ENCODE peak calls at places on chromosomes 6 and 20, in ten cellular contexts. M is adrenal gland, F is Peyer's patch, A is esophagus squamous epithelium, N is breast epithelium, D is A549, E is tibial nerve, J is transverse colon, T is spleen, C is stomach. S is an unnamed sample. For H3K4me1, the result is how much of the 10 kb centered on the place peaks cover.

GRCh38 chr6:13614126-13614925 is 809 bp upstream of the NOL7 start:
- DNase-seq in D (no peak), C (peak), N (peak), F (peak), A (no peak), E (no peak), M (peak), J (peak), T (peak), S (peak)

GRCh38 chr6:93468291-93468690 is 48.9 kb upstream of the EPHA7 start:
- DNase-seq in N (no peak), C (no peak), F (no peak), J (no peak), A (no peak), M (no peak), T (no peak), D (no peak), E (no peak), S (no peak)

GRCh38 chr6:165660881-165661415 is 2.1 kb downstream of the PDE10A start:
- DNase-seq in J (no peak), C (no peak), D (no peak), N (no peak), M (no peak), F (no peak), E (no peak), A (no peak), T (no peak), S (no peak)

GRCh38 chr20:55500130-55500529 is 505.2 kb downstream of the CBLN4 start:
- DNase-seq in D (no peak), C (no peak), N (no peak), A (no peak), E (no peak), T (no peak), J (peak), F (no peak), M (no peak), S (no peak)

GRCh38 chr20:32793059-32793458 is 26.7 kb upstream of the MAPRE1 start:
- DNase-seq in F (no peak), T (no peak), D (no peak), J (no peak), N (no peak), A (no peak), M (no peak), E (no peak), C (no peak), S (no peak)

GRCh38 chr20:20138301-20139064 is 86.2 kb downstream of the CFAP61 start:
- DNase-seq in J (no peak), M (no peak), A (no peak), F (no peak), C (no peak), D (no peak), E (no peak), T (no peak), N (no peak), S (no peak)

GRCh38 chr6:151027936-151028838 is 162.7 kb downstream of the MTHFD1L start:
- DNase-seq in F (no peak), A (no peak), T (no peak), D (no peak), M (no peak), N (no peak), J (no peak), E (no peak), C (no peak), S (peak)

GRCh38 chr6:90294614-90294988 is 2.0 kb downstream of the BACH2 start:
- DNase-seq in F (no peak), C (no peak), E (no peak), N (no peak), T (peak), D (no peak), M (no peak), J (no peak), A (no peak), S (no peak)

GRCh38 chr6:125073071-125073470 is 80.5 kb upstream of the TPD52L1 start:
- DNase-seq in T (no peak), N (no peak), M (no peak), J (no peak), F (no peak), C (no peak), A (no peak), E (no peak), D (no peak), S (no peak)

GRCh38 chr20:36468149-36469000 is 72.9 kb upstream of the MYL9 start:
- DNase-seq in E (no peak), M (no peak), A (no peak), J (no peak), T (no peak), C (peak), F (no peak), N (no peak), D (peak), S (no peak)

GRCh38 chr6:37155394-37156312 is 14.3 kb upstream of the PIM1 start:
- DNase-seq in F (no peak), A (no peak), M (no peak), E (no peak), D (no peak), J (peak), C (peak), N (no peak), T (peak), S (no peak)

GRCh38 chr6:9224539-9224938 is 789.2 kb upstream of the SLC35B3 start:
- DNase-seq in C (no peak), T (no peak), D (no peak), F (no peak), J (no peak), E (no peak), M (no peak), N (no peak), A (no peak), S (no peak)

GRCh38 chr6:101956961-101957360 is 563.5 kb downstream of the GRIK2 start:
- DNase-seq in A (no peak), J (no peak), D (no peak), C (no peak), F (no peak), N (no peak), E (no peak), M (no peak), T (no peak), S (no peak)

GRCh38 chr6:166420351-166420750 is 37.6 kb upstream of the MPC1 start:
- DNase-seq in N (no peak), C (no peak), F (no peak), D (peak), E (no peak), M (no peak), J (no peak), A (no peak), T (no peak), S (no peak)

GRCh38 chr6:154276810-154277577 is 79.6 kb downstream of the IPCEF1 start:
- DNase-seq in N (no peak), F (no peak), T (no peak), M (no peak), J (no peak), A (no peak), E (no peak), C (no peak), D (peak), S (no peak)

GRCh38 chr20:60050193-60050960 is 92.2 kb downstream of the CDH26 start:
- DNase-seq in A (no peak), J (peak), N (no peak), T (no peak), C (peak), F (no peak), M (no peak), E (no peak), D (peak), S (no peak)

GRCh38 chr6:67736816-67737215 is 898.3 kb upstream of the ADGRB3 start:
- DNase-seq in A (no peak), N (no peak), D (no peak), C (no peak), T (no peak), F (no peak), E (no peak), J (no peak), M (no peak), S (no peak)

GRCh38 chr20:48238326-48238725 is 453.0 kb upstream of the SULF2 start:
- DNase-seq in T (no peak), N (no peak), D (no peak), M (peak), A (no peak), E (no peak), J (no peak), F (no peak), C (no peak), S (peak)

GRCh38 chr20:2816030-2816582 is at the start of gene TMEM239:
- DNase-seq in A (no peak), C (no peak), D (no peak), F (no peak), T (no peak), J (no peak), E (no peak), N (no peak), M (no peak), S (no peak)

GRCh38 chr6:84709121-84709520 is 55.3 kb downstream of the TBX18 start:
- DNase-seq in F (no peak), T (no peak), E (no peak), J (no peak), M (no peak), D (no peak), A (no peak), C (no peak), N (no peak), S (no peak)

GRCh38 chr20:44714102-44714700 is 968 bp upstream of the CCN5 start:
- DNase-seq in A (no peak), J (no peak), D (no peak), T (no peak), F (peak), N (no peak), E (no peak), C (peak), M (no peak), S (no peak)

GRCh38 chr6:91476000-91476399 is 889.1 kb upstream of the MAP3K7 start:
- DNase-seq in M (peak), N (no peak), F (no peak), D (peak), C (no peak), T (no peak), E (no peak), J (peak), A (no peak), S (no peak)

GRCh38 chr6:38155576-38156204 is 336.2 kb downstream of the ZFAND3 start:
- DNase-seq in M (no peak), J (no peak), T (no peak), D (no peak), C (no peak), E (no peak), N (no peak), A (no peak), F (no peak), S (no peak)

GRCh38 chr6:44269921-44270525 is at the start of gene TMEM151B:
- DNase-seq in F (no peak), C (no peak), J (no peak), D (no peak), M (no peak), T (no peak), A (no peak), N (no peak), E (no peak), S (no peak)

GRCh38 chr6:169381988-169382387 is 128.3 kb upstream of the THBS2 start:
- DNase-seq in N (no peak), A (no peak), D (no peak), M (no peak), J (no peak), F (no peak), C (no peak), T (no peak), E (no peak), S (no peak)

GRCh38 chr6:158042245-158042798 is 60.7 kb downstream of the SYNJ2 start:
- DNase-seq in M (peak), J (no peak), T (no peak), F (no peak), C (peak), A (no peak), E (no peak), D (peak), N (no peak), S (no peak)

GRCh38 chr6:70666726-70667125 is 957 bp upstream of the SMAP1 start:
- DNase-seq in E (no peak), J (no peak), C (no peak), M (peak), A (no peak), N (no peak), F (no peak), T (no peak), D (no peak), S (no peak)

GRCh38 chr6:70668499-70668812 is 773 bp downstream of the SMAP1 start:
- DNase-seq in N (no peak), J (no peak), M (no peak), C (no peak), F (no peak), E (no peak), T (no peak), A (no peak), D (no peak), S (peak)

GRCh38 chr6:70669133-70669532 is 1.4 kb downstream of the SMAP1 start:
- DNase-seq in F (no peak), N (no peak), E (no peak), C (no peak), D (no peak), A (no peak), T (no peak), J (no peak), M (no peak), S (no peak)

GRCh38 chr6:70667256-70667710 is 400 bp upstream of the SMAP1 start:
- DNase-seq in A (no peak), E (no peak), T (no peak), C (no peak), M (no peak), D (no peak), F (no peak), N (no peak), J (no peak), S (no peak)

DNA sequence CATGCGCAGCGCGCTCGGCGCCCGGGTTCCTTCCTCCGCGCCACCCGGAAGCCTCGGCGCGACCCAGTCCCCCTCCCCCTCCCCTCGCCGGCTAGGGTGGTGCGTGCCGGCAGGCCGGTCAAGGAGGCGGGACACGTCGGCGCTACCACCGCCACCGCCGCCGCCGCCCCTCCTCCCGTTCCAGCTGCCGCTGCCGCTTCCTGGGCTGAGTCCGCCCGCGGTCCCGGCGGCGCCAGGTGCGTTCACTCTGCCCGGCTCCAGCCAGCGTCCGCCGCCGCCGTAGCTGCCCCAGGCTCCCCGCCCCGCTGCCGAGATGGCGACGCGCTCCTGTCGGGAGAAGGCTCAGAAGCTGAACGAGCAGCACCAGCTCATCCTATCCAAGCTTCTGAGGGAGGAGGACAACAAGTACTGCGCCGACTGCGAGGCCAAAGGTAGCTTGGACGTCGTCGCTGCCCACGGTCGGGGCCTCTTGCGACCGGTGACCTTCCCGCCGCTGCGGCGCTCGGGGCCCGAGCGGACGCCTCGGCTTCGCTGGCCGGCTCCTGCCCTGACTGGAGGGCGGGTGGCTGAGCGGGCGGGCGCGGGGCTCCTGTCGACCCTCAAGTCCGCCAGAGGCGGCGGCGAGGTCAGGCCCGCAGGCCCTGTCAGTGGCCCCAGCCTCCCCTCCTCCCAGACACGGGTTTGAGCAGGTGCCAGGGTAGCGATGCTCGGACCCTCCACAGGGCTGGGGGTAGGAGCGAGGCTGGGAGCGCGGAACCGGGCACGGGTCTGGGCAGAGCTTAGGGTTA is at the start of gene SMAP1:
- DNase-seq in D (peak), E (peak), C (peak), A (peak), T (peak), N (peak), J (peak), F (peak), M (peak), S (peak)
- TF ChIP-seq POLR2A in D (peak), E (peak), C (no peak), A (no peak), T (peak), N (no peak), J (peak), F (peak), M (peak), S (peak)

GRCh38 chr6:33748851-33749250 is 2.1 kb upstream of the IP6K3 start:
- DNase-seq in T (no peak), N (no peak), C (no peak), D (no peak), A (no peak), J (no peak), M (no peak), F (no peak), E (no peak), S (no peak)
- H3K4me1 ChIP-seq in T (under half), N (under half), C (under half), D (under half), A (under half), J (under half), M (under half), F (under half), E (under half), S (under half)

DNA sequence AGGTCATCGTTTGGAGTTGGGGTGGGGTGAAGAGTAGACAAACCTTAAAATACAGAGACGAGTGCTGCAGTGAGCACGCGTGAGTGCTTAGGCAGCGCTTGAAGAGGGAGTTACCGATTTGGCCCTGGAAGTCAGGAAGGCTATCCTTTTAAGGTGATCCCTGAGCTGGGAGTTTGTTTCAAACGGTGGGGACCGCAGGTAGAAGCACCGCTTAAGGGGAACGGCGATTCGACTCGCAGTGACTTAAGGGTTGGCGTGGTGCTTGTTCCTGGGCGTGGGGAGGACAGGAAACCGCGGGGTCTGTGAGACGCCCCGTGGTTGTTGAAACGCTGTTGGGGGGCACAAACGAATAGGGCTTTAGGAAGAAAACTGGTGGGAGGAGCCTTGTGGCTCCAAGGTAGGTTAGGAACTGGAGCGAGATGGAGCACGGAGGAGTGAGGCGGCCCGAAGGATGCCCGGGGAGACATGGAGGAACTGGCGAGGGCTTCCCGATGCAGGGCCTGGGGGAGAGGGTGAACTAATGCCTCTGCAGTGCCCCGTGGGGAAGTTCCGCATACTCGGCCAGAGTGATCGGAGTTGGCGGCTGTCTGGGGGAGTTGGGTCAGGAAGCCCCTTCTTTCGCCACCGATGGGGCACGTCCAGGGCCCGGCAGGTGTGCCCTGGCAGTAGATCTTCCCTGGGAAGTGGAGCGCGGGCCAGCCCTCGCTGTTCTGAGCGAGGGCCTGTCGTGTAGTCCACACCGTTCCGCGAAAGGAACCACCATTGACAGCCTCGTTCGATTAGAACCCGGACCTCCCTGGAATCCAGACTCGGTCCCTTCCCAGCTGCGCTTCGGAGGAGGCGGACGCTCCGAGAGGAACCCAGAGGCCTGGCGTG is 1.3 kb upstream of the CDYL start:
- DNase-seq in C (no peak), N (no peak), J (peak), A (no peak), F (no peak), E (no peak), D (no peak), M (no peak), T (no peak), S (peak)
- TF ChIP-seq POLR2A in C (no peak), N (no peak), J (peak), A (no peak), F (no peak), E (no peak), D (no peak), M (no peak), T (no peak), S (no peak)

GRCh38 chr20:53897884-53898557 is 172.4 kb downstream of the BCAS1 start:
- DNase-seq in F (no peak), E (no peak), N (no peak), D (no peak), C (peak), A (no peak), J (no peak), M (no peak), T (no peak), S (peak)

GRCh38 chr20:53894707-53895384 is 175.5 kb downstream of the BCAS1 start:
- DNase-seq in J (no peak), M (no peak), A (no peak), F (no peak), E (no peak), N (no peak), C (no peak), T (no peak), D (no peak), S (no peak)

GRCh38 chr20:53896041-53896440 is 174.4 kb downstream of the BCAS1 start:
- DNase-seq in F (no peak), C (no peak), M (no peak), A (no peak), D (no peak), E (no peak), J (no peak), T (no peak), N (no peak), S (no peak)

GRCh38 chr20:53895385-53895755 is 175.0 kb downstream of the BCAS1 start:
- DNase-seq in M (no peak), J (no peak), D (no peak), F (no peak), E (no peak), N (no peak), C (no peak), A (no peak), T (no peak), S (no peak)

GRCh38 chr20:53896647-53897046 is 173.7 kb downstream of the BCAS1 start:
- DNase-seq in N (no peak), D (no peak), F (no peak), J (no peak), E (no peak), C (no peak), T (no peak), A (no peak), M (no peak), S (no peak)
- H3K4me1 ChIP-seq in N (under half), D (under half), F (under half), J (under half), E (under half), C (under half), T (under half), A (under half), M (under half), S (under half)

S was measured in suprapubic skin.